ENCODE peak calls at places on chromosomes 13 and 19, in four cellular contexts. A, X, W and Q are unnamed samples.

GRCh38 chr19:48591021-48591420 is 15.5 kb upstream of the SPACA4 start:
- DNase-seq in A (no peak), X (no peak), W (no peak), Q (no peak)

GRCh38 chr19:45778010-45778671 is 4.1 kb downstream of the DMPK start:
- DNase-seq in A (no peak), X (no peak), W (no peak), Q (no peak)

GRCh38 chr13:36431204-36432105 is 840 bp upstream of the CCNA1 start:
- DNase-seq in A (no peak), X (peak), W (no peak), Q (no peak)

GRCh38 chr13:29925457-29925856 is 75.0 kb upstream of the UBL3 start:
- DNase-seq in A (no peak), X (no peak), W (no peak), Q (peak)

GRCh38 chr19:31135841-31136240 is 213.4 kb downstream of the TSHZ3 start:
- DNase-seq in A (no peak), X (no peak), W (no peak), Q (no peak)

GRCh38 chr19:4802711-4803110 is 11.2 kb downstream of the FEM1A start:
- DNase-seq in A (no peak), X (no peak), W (no peak), Q (no peak)

GRCh38 chr19:46985532-46986415 is 33.9 kb upstream of the NPAS1 start:
- DNase-seq in A (no peak), X (no peak), W (no peak), Q (no peak)

GRCh38 chr13:32824061-32824460 is 192.2 kb upstream of the KL start:
- DNase-seq in A (no peak), X (no peak), W (no peak), Q (no peak)

GRCh38 chr19:933553-933882 is 7.7 kb downstream of the ARID3A start:
- DNase-seq in A (no peak), X (no peak), W (no peak), Q (no peak)

GRCh38 chr19:17234911-17235617 is 9.0 kb downstream of the OCEL1 start:
- DNase-seq in A (no peak), X (peak), W (peak), Q (no peak)

GRCh38 chr13:39876258-39876657 is 220.8 kb downstream of the COG6 start:
- DNase-seq in A (no peak), X (no peak), W (no peak), Q (peak)

GRCh38 chr19:23509686-23510450 is 114.6 kb upstream of the ZNF91 start:
- DNase-seq in A (no peak), X (no peak), W (no peak), Q (no peak)